ENCODE peak calls at places on chromosome 14, in six cellular contexts. One of them, this sample, is unnamed.

GRCh38 chr14:93967637-93968250 is 8.6 kb downstream of the ASB2 start:
- DNase-seq in cardiac fibroblast: no peak
- DNase-seq in endothelial cell: no peak
- DNase-seq in GM10248: peak; percentile 81
- DNase-seq in upper lobe of right lung: no peak
- DNase-seq in GM06990: peak; percentile 72
- DNase-seq in this sample: peak; percentile 83

GRCh38 chr14:57983235-57983634 is 117.3 kb upstream of the SLC35F4 start:
- DNase-seq in cardiac fibroblast: no peak
- DNase-seq in endothelial cell: no peak
- DNase-seq in GM10248: no peak
- DNase-seq in upper lobe of right lung: no peak
- DNase-seq in GM06990: no peak
- DNase-seq in this sample: no peak

GRCh38 chr14:50045039-50045711 is 71.2 kb downstream of the VCPKMT start:
- DNase-seq in cardiac fibroblast: peak; percentile 86
- DNase-seq in endothelial cell: no peak
- DNase-seq in GM10248: peak; percentile 65
- DNase-seq in upper lobe of right lung: peak; percentile 85
- DNase-seq in GM06990: peak; percentile 67
- DNase-seq in this sample: peak; percentile 64

GRCh38 chr14:106062502-106063272 is 536.3 kb downstream of the TMEM121 start:
- DNase-seq in cardiac fibroblast: no peak
- DNase-seq in endothelial cell: no peak
- DNase-seq in GM10248: no peak
- DNase-seq in upper lobe of right lung: no peak
- DNase-seq in GM06990: no peak
- DNase-seq in this sample: no peak

GRCh38 chr14:24390696-24391468 is 7.9 kb upstream of the NYNRIN start:
- DNase-seq in cardiac fibroblast: peak; percentile 11
- DNase-seq in endothelial cell: no peak
- DNase-seq in GM10248: no peak
- DNase-seq in upper lobe of right lung: no peak
- DNase-seq in GM06990: no peak
- DNase-seq in this sample: no peak

GRCh38 chr14:99249389-99249788 is 22.6 kb downstream of the BCL11B start:
- DNase-seq in cardiac fibroblast: no peak
- DNase-seq in endothelial cell: no peak
- DNase-seq in GM10248: no peak
- DNase-seq in upper lobe of right lung: no peak
- DNase-seq in GM06990: no peak
- DNase-seq in this sample: no peak

GRCh38 chr14:95248422-95248821 is 71.3 kb downstream of the CLMN start:
- DNase-seq in cardiac fibroblast: no peak
- DNase-seq in endothelial cell: no peak
- DNase-seq in GM10248: no peak
- DNase-seq in upper lobe of right lung: no peak
- DNase-seq in GM06990: no peak
- DNase-seq in this sample: no peak

GRCh38 chr14:94483729-94484275 is 7.8 kb upstream of the SERPINA9 start:
- DNase-seq in cardiac fibroblast: no peak
- DNase-seq in endothelial cell: no peak
- DNase-seq in GM10248: no peak
- DNase-seq in upper lobe of right lung: no peak
- DNase-seq in GM06990: no peak
- DNase-seq in this sample: no peak

GRCh38 chr14:90903101-90903500 is 86.9 kb upstream of the TTC7B start:
- DNase-seq in cardiac fibroblast: peak; percentile 72
- DNase-seq in endothelial cell: peak; percentile 55
- DNase-seq in GM10248: peak; percentile 72
- DNase-seq in upper lobe of right lung: no peak
- DNase-seq in GM06990: peak; percentile 7
- DNase-seq in this sample: peak; percentile 71

GRCh38 chr14:69945905-69946304 is 66.7 kb downstream of the SMOC1 start:
- DNase-seq in cardiac fibroblast: no peak
- DNase-seq in endothelial cell: no peak
- DNase-seq in GM10248: no peak
- DNase-seq in upper lobe of right lung: no peak
- DNase-seq in GM06990: no peak
- DNase-seq in this sample: no peak

GRCh38 chr14:90758959-90759358 is 57.3 kb downstream of the TTC7B start:
- DNase-seq in cardiac fibroblast: peak; percentile 46
- DNase-seq in endothelial cell: peak; percentile 26
- DNase-seq in GM10248: no peak
- DNase-seq in upper lobe of right lung: peak; percentile 77
- DNase-seq in GM06990: no peak
- DNase-seq in this sample: no peak

GRCh38 chr14:95156765-95157194 is 549 bp downstream of the DICER1 start:
- DNase-seq in cardiac fibroblast: peak; percentile 23
- DNase-seq in endothelial cell: peak; percentile 46
- DNase-seq in GM10248: peak; percentile 37
- DNase-seq in upper lobe of right lung: peak; percentile 83
- DNase-seq in GM06990: peak; percentile 58
- DNase-seq in this sample: no peak

GRCh38 chr14:28673056-28673455 is 93.5 kb upstream of the FOXG1 start:
- DNase-seq in cardiac fibroblast: no peak
- DNase-seq in endothelial cell: no peak
- DNase-seq in GM10248: no peak
- DNase-seq in upper lobe of right lung: no peak
- DNase-seq in GM06990: no peak
- DNase-seq in this sample: no peak

GRCh38 chr14:50725761-50726160 is 57.7 kb upstream of the SAV1 start:
- DNase-seq in cardiac fibroblast: no peak
- DNase-seq in endothelial cell: no peak
- DNase-seq in GM10248: no peak
- DNase-seq in upper lobe of right lung: no peak
- DNase-seq in GM06990: no peak
- DNase-seq in this sample: no peak

GRCh38 chr14:76762617-76763361 is 1.5 kb downstream of the VASH1 start:
- DNase-seq in cardiac fibroblast: no peak
- DNase-seq in endothelial cell: no peak
- DNase-seq in GM10248: no peak
- DNase-seq in upper lobe of right lung: no peak
- DNase-seq in GM06990: no peak
- DNase-seq in this sample: no peak

GRCh38 chr14:55434805-55435174 is 5.6 kb downstream of the TBPL2 start:
- DNase-seq in cardiac fibroblast: no peak
- DNase-seq in endothelial cell: no peak
- DNase-seq in GM10248: no peak
- DNase-seq in upper lobe of right lung: no peak
- DNase-seq in GM06990: no peak
- DNase-seq in this sample: no peak

GRCh38 chr14:20376071-20376588 is 32.7 kb downstream of the PARP2 start:
- DNase-seq in cardiac fibroblast: no peak
- DNase-seq in endothelial cell: no peak
- DNase-seq in GM10248: no peak
- DNase-seq in upper lobe of right lung: no peak
- DNase-seq in GM06990: no peak
- DNase-seq in this sample: no peak

GRCh38 chr14:67705211-67705610 is 3.5 kb downstream of the RDH12 start:
- DNase-seq in cardiac fibroblast: no peak
- DNase-seq in endothelial cell: no peak
- DNase-seq in GM10248: no peak
- DNase-seq in upper lobe of right lung: no peak
- DNase-seq in GM06990: no peak
- DNase-seq in this sample: no peak

GRCh38 chr14:67704018-67704417 is 2.3 kb downstream of the RDH12 start:
- DNase-seq in cardiac fibroblast: no peak
- DNase-seq in endothelial cell: no peak
- DNase-seq in GM10248: no peak
- DNase-seq in upper lobe of right lung: no peak
- DNase-seq in GM06990: no peak
- DNase-seq in this sample: no peak

GRCh38 chr14:67710209-67710608 is 8.5 kb downstream of the RDH12 start:
- DNase-seq in cardiac fibroblast: no peak
- DNase-seq in endothelial cell: no peak
- DNase-seq in GM10248: no peak
- DNase-seq in upper lobe of right lung: no peak
- DNase-seq in GM06990: no peak
- DNase-seq in this sample: no peak

GRCh38 chr14:67704484-67705089 is 2.9 kb downstream of the RDH12 start:
- DNase-seq in cardiac fibroblast: peak; percentile 74
- DNase-seq in endothelial cell: peak; percentile 34
- DNase-seq in GM10248: peak; percentile 67
- DNase-seq in upper lobe of right lung: no peak
- DNase-seq in GM06990: peak; percentile 39
- DNase-seq in this sample: peak; percentile 70
- TF ChIP-seq CTCF in cardiac fibroblast: peak; percentile 74
- TF ChIP-seq CTCF in endothelial cell: no peak
- TF ChIP-seq CTCF in GM10248: peak; percentile 72
- TF ChIP-seq CTCF in upper lobe of right lung: peak; percentile 76
- TF ChIP-seq CTCF in GM06990: peak; percentile 64
- TF ChIP-seq CTCF in this sample: peak; percentile 64

GRCh38 chr14:22657861-22658260 is 13.7 kb upstream of the OR6J1 start:
- DNase-seq in cardiac fibroblast: peak; percentile 83
- DNase-seq in endothelial cell: no peak
- DNase-seq in GM10248: peak; percentile 39
- DNase-seq in upper lobe of right lung: no peak
- DNase-seq in GM06990: no peak
- DNase-seq in this sample: peak; percentile 48
- TF ChIP-seq CTCF in cardiac fibroblast: peak; percentile 68
- TF ChIP-seq CTCF in endothelial cell: no peak
- TF ChIP-seq CTCF in GM10248: peak; percentile 60
- TF ChIP-seq CTCF in upper lobe of right lung: peak; percentile 46
- TF ChIP-seq CTCF in GM06990: peak; percentile 44
- TF ChIP-seq CTCF in this sample: peak; percentile 29

GRCh38 chr14:35365130-35366047 is 39.2 kb downstream of the NFKBIA start:
- DNase-seq in cardiac fibroblast: peak; percentile 84
- DNase-seq in endothelial cell: no peak
- DNase-seq in GM10248: peak; percentile 69
- DNase-seq in upper lobe of right lung: peak; percentile 80
- DNase-seq in GM06990: no peak
- DNase-seq in this sample: peak; percentile 65

GRCh38 chr14:35367056-35367372 is 37.5 kb downstream of the NFKBIA start:
- DNase-seq in cardiac fibroblast: no peak
- DNase-seq in endothelial cell: no peak
- DNase-seq in GM10248: no peak
- DNase-seq in upper lobe of right lung: no peak
- DNase-seq in GM06990: no peak
- DNase-seq in this sample: no peak

GRCh38 chr14:35366521-35366976 is 38.0 kb downstream of the NFKBIA start:
- DNase-seq in cardiac fibroblast: no peak
- DNase-seq in endothelial cell: no peak
- DNase-seq in GM10248: no peak
- DNase-seq in upper lobe of right lung: no peak
- DNase-seq in GM06990: no peak
- DNase-seq in this sample: no peak

GRCh38 chr14:35368139-35368460 is 36.4 kb downstream of the NFKBIA start:
- DNase-seq in cardiac fibroblast: no peak
- DNase-seq in endothelial cell: no peak
- DNase-seq in GM10248: no peak
- DNase-seq in upper lobe of right lung: no peak
- DNase-seq in GM06990: no peak
- DNase-seq in this sample: no peak

DNA sequence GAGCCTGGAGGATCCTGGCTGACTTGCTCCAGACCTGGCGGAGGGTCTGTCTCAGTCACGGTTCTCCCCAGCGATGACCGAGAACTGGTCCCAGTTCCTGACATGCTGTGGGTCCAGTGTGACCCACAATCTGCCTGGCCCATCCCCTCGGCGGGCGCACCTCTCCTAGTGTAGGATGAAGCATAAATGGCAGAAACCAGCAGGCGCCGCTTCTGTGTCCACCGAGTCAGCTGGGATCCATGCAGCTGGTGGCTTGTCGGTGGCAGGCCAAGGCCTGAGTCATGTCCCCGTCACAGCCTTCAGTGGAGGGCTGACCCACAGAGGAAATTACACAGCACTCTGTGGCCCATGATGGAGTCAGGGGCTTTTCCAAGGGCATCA is 38.5 kb downstream of the NFKBIA start:
- DNase-seq in cardiac fibroblast: no peak
- DNase-seq in endothelial cell: no peak
- DNase-seq in GM10248: no peak
- DNase-seq in upper lobe of right lung: no peak
- DNase-seq in GM06990: no peak
- DNase-seq in this sample: no peak
- TF ChIP-seq CTCF in cardiac fibroblast: no peak
- TF ChIP-seq CTCF in endothelial cell: no peak
- TF ChIP-seq CTCF in GM10248: no peak
- TF ChIP-seq CTCF in upper lobe of right lung: no peak
- TF ChIP-seq CTCF in GM06990: no peak
- TF ChIP-seq CTCF in this sample: no peak

GRCh38 chr14:39034481-39035296 is 68.3 kb downstream of the SEC23A start:
- DNase-seq in cardiac fibroblast: peak; percentile 32
- DNase-seq in endothelial cell: peak; percentile 28
- DNase-seq in GM10248: no peak
- DNase-seq in upper lobe of right lung: no peak
- DNase-seq in GM06990: no peak
- DNase-seq in this sample: no peak
- TF ChIP-seq CTCF in cardiac fibroblast: peak; percentile 44
- TF ChIP-seq CTCF in endothelial cell: peak; percentile 18
- TF ChIP-seq CTCF in GM10248: no peak
- TF ChIP-seq CTCF in upper lobe of right lung: peak; percentile 31
- TF ChIP-seq CTCF in GM06990: no peak
- TF ChIP-seq CTCF in this sample: no peak

DNA sequence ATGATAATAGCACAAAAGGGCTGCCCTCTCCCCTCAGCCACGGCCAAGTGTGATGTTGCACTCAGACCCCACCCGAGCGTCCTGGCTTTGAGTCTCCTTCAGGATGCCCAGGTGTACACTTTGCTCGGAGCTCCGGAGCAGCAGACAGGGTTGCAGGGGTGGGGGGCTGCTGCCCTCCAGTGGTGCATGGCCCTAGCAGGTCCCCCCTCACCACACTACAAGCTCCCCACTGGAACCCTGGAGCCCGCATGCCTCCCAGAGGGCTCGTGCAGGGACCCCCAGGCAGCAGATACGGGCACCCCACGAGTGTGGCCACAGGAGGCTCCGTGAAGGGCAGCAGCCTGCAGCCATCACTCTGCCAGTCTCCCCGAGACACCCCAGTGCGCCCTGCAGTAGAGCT is 69.9 kb upstream of the C14orf180 start:
- DNase-seq in cardiac fibroblast: no peak
- DNase-seq in endothelial cell: no peak
- DNase-seq in GM10248: no peak
- DNase-seq in upper lobe of right lung: no peak
- DNase-seq in GM06990: no peak
- DNase-seq in this sample: no peak
- TF ChIP-seq CTCF in cardiac fibroblast: no peak
- TF ChIP-seq CTCF in endothelial cell: no peak
- TF ChIP-seq CTCF in GM10248: no peak
- TF ChIP-seq CTCF in upper lobe of right lung: no peak
- TF ChIP-seq CTCF in GM06990: no peak
- TF ChIP-seq CTCF in this sample: no peak

DNA sequence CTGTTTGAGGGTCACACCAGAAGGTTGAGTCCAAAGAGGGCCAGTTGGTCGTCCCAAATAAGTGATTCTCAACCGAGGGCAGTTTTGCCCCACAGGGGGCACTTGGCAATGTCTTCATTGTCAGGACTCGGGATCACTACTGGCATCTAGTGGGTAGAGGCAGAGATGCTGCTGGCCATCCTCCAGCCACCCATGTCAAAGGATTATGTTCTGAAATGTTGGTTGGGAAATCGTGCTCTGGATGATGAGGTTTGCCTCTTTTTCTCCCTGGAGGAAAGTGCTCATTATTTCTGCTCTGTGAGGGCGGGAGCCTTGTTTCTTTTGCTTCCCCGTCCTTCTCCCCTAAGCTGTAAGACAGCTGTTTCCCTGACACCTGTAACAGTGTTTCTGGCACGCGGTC is 3.6 kb downstream of the ZNF839 start:
- DNase-seq in cardiac fibroblast: peak; percentile 91
- DNase-seq in endothelial cell: peak; percentile 34
- DNase-seq in GM10248: no peak
- DNase-seq in upper lobe of right lung: peak; percentile 72
- DNase-seq in GM06990: no peak
- DNase-seq in this sample: no peak
- TF ChIP-seq CTCF in cardiac fibroblast: peak; percentile 75
- TF ChIP-seq CTCF in endothelial cell: no peak
- TF ChIP-seq CTCF in GM10248: peak; percentile 35
- TF ChIP-seq CTCF in upper lobe of right lung: peak; percentile 53
- TF ChIP-seq CTCF in GM06990: peak; percentile 63
- TF ChIP-seq CTCF in this sample: peak; percentile 41